ENCODE peak calls at places on chromosomes 1 and 21, in four cellular contexts. One of them, this sample, is unnamed.

GRCh38 chr1:11873954-11874562 is 15.3 kb upstream of the NPPB start:
- DNase-seq in sigmoid colon: no peak
- DNase-seq in heart left ventricle: peak
- DNase-seq in A549: no peak
- DNase-seq in this sample: no peak

GRCh38 chr1:180722586-180722985 is 90.8 kb downstream of the XPR1 start:
- DNase-seq in heart left ventricle: no peak
- DNase-seq in A549: no peak
- DNase-seq in sigmoid colon: no peak
- DNase-seq in this sample: no peak

GRCh38 chr1:211326528-211327340 is at the start of gene TRAF5:
- DNase-seq in A549: peak
- DNase-seq in heart left ventricle: peak
- DNase-seq in sigmoid colon: peak
- DNase-seq in this sample: peak

GRCh38 chr1:173205146-173206051 is 1.7 kb downstream of the TNFSF4 start:
- DNase-seq in A549: no peak
- DNase-seq in sigmoid colon: peak
- DNase-seq in heart left ventricle: no peak
- DNase-seq in this sample: peak

GRCh38 chr1:221712198-221712684 is 29.6 kb downstream of the DUSP10 start:
- DNase-seq in sigmoid colon: no peak
- DNase-seq in heart left ventricle: no peak
- DNase-seq in A549: peak
- DNase-seq in this sample: no peak

GRCh38 chr1:62608905-62609304 is 11.6 kb downstream of the ANGPTL3 start:
- DNase-seq in sigmoid colon: no peak
- DNase-seq in heart left ventricle: no peak
- DNase-seq in A549: no peak
- DNase-seq in this sample: no peak

GRCh38 chr1:234893725-234894630 is 234.7 kb downstream of the TOMM20 start:
- DNase-seq in heart left ventricle: no peak
- DNase-seq in sigmoid colon: no peak
- DNase-seq in A549: no peak
- DNase-seq in this sample: peak

GRCh38 chr1:56934400-56935080 is 31.3 kb downstream of the C8B start:
- DNase-seq in A549: no peak
- DNase-seq in sigmoid colon: no peak
- DNase-seq in heart left ventricle: no peak
- DNase-seq in this sample: no peak

GRCh38 chr1:231192620-231193163 is 30.8 kb downstream of the TRIM67 start:
- DNase-seq in heart left ventricle: peak
- DNase-seq in sigmoid colon: no peak
- DNase-seq in A549: peak
- DNase-seq in this sample: peak

GRCh38 chr1:15152318-15153183 is 996 bp upstream of the TMEM51 start:
- DNase-seq in A549: peak
- DNase-seq in heart left ventricle: peak
- DNase-seq in sigmoid colon: peak
- DNase-seq in this sample: peak

GRCh38 chr1:39576016-39576657 is 453 bp downstream of the PABPC4 start:
- DNase-seq in heart left ventricle: no peak
- DNase-seq in sigmoid colon: no peak
- DNase-seq in A549: no peak
- DNase-seq in this sample: peak

GRCh38 chr1:3062616-3063378 is 6.2 kb upstream of the PRDM16 start:
- DNase-seq in sigmoid colon: peak
- DNase-seq in A549: no peak
- DNase-seq in heart left ventricle: no peak
- DNase-seq in this sample: peak

GRCh38 chr21:29232601-29233541 is 65.9 kb upstream of the BACH1 start:
- DNase-seq in A549: no peak
- DNase-seq in heart left ventricle: no peak
- DNase-seq in sigmoid colon: no peak
- DNase-seq in this sample: no peak

GRCh38 chr1:240189386-240189989 is 97.8 kb downstream of the FMN2 start:
- DNase-seq in heart left ventricle: no peak
- DNase-seq in A549: peak
- DNase-seq in sigmoid colon: no peak
- DNase-seq in this sample: peak

GRCh38 chr1:53763461-53763860 is 24.5 kb upstream of the GLIS1 start:
- DNase-seq in A549: no peak
- DNase-seq in heart left ventricle: no peak
- DNase-seq in sigmoid colon: no peak
- DNase-seq in this sample: no peak

GRCh38 chr1:214551436-214552173 is at the start of gene PTPN14:
- DNase-seq in heart left ventricle: peak
- DNase-seq in sigmoid colon: peak
- DNase-seq in A549: peak
- DNase-seq in this sample: peak

GRCh38 chr1:28915036-28915895 is 897 bp downstream of the EPB41 start:
- DNase-seq in heart left ventricle: no peak
- DNase-seq in A549: peak
- DNase-seq in sigmoid colon: no peak
- DNase-seq in this sample: peak

GRCh38 chr21:27693376-27693775 is 726.5 kb upstream of the ADAMTS5 start:
- DNase-seq in A549: no peak
- DNase-seq in heart left ventricle: no peak
- DNase-seq in sigmoid colon: no peak
- DNase-seq in this sample: no peak

GRCh38 chr21:29205009-29205408 is 74.6 kb downstream of the MAP3K7CL start:
- DNase-seq in heart left ventricle: no peak
- DNase-seq in sigmoid colon: no peak
- DNase-seq in A549: no peak
- DNase-seq in this sample: no peak

GRCh38 chr1:55640708-55641473 is 425.7 kb upstream of the USP24 start:
- DNase-seq in sigmoid colon: peak
- DNase-seq in A549: no peak
- DNase-seq in heart left ventricle: peak
- DNase-seq in this sample: peak

GRCh38 chr1:7784492-7785071 is 491 bp downstream of the PER3 start:
- DNase-seq in A549: no peak
- DNase-seq in heart left ventricle: peak
- DNase-seq in sigmoid colon: peak
- DNase-seq in this sample: peak

GRCh38 chr1:93636712-93637111 is 44.9 kb downstream of the BCAR3 start:
- DNase-seq in sigmoid colon: no peak
- DNase-seq in heart left ventricle: no peak
- DNase-seq in A549: no peak
- DNase-seq in this sample: no peak

GRCh38 chr1:78676347-78676982 is 26.8 kb downstream of the IFI44 start:
- DNase-seq in heart left ventricle: no peak
- DNase-seq in A549: peak
- DNase-seq in sigmoid colon: peak
- DNase-seq in this sample: peak

GRCh38 chr1:22376001-22376400 is 75.7 kb upstream of the ZBTB40 start:
- DNase-seq in sigmoid colon: no peak
- DNase-seq in A549: no peak
- DNase-seq in heart left ventricle: no peak
- DNase-seq in this sample: peak

GRCh38 chr1:181131255-181131901 is 42.9 kb downstream of the IER5 start:
- DNase-seq in sigmoid colon: no peak
- DNase-seq in A549: no peak
- DNase-seq in heart left ventricle: no peak
- DNase-seq in this sample: no peak

GRCh38 chr1:36134805-36135339 is 9.8 kb upstream of the COL8A2 start:
- DNase-seq in heart left ventricle: no peak
- DNase-seq in sigmoid colon: no peak
- DNase-seq in A549: peak
- DNase-seq in this sample: no peak

GRCh38 chr1:18723206-18723605 is 92.6 kb downstream of the PAX7 start:
- DNase-seq in A549: no peak
- DNase-seq in sigmoid colon: no peak
- DNase-seq in heart left ventricle: no peak
- DNase-seq in this sample: no peak

GRCh38 chr1:13597166-13597565 is 13.5 kb downstream of the PDPN start:
- DNase-seq in heart left ventricle: no peak
- DNase-seq in sigmoid colon: no peak
- DNase-seq in A549: no peak
- DNase-seq in this sample: no peak

DNA sequence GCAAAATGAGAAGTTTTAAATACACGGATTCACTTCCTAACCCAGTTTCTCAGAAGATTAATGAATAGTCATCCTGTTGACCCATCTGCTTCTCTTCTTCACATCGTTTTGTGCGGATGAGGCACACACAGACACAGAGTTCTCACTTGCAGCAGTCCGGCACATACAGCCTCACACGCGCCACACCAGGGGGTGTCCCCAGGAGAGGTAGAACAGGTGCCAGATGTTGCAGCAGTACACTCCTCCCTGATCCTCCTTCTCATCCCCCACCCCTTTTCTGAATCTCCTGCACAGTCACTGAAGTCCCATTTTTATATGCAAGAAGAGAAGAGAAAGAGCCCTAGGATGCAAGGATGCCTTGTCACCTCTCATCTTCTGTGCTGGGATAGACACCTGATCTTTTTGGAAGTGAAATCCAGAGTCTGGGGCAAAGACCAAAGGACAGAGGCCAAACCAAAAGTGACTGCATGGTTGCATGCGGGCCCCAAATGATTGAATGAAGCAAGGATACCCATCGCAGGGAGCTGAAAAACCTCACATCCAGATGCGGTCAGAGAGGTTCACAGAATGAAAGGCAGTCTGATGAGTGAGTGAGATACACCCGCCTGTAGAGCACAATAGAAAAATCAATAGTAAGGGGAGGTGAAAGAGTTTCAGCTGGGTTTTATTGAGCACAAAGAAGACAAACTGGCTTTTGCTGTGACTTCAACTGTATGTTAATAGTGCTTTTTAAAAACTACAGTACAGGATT is 28.8 kb downstream of the PBX1 start:
- DNase-seq in heart left ventricle: no peak
- DNase-seq in A549: no peak
- DNase-seq in sigmoid colon: no peak
- DNase-seq in this sample: no peak
- H3K4me3 ChIP-seq in heart left ventricle: no peak
- H3K4me3 ChIP-seq in A549: no peak
- H3K4me3 ChIP-seq in sigmoid colon: no peak
- H3K4me3 ChIP-seq in this sample: no peak

GRCh38 chr1:37519613-37520012 is 5.0 kb upstream of the MEAF6 start:
- DNase-seq in sigmoid colon: peak
- DNase-seq in A549: no peak
- DNase-seq in heart left ventricle: no peak
- DNase-seq in this sample: no peak

GRCh38 chr1:37517569-37517968 is 3.0 kb upstream of the MEAF6 start:
- DNase-seq in A549: no peak
- DNase-seq in heart left ventricle: no peak
- DNase-seq in sigmoid colon: no peak
- DNase-seq in this sample: no peak

GRCh38 chr1:37515185-37516034 is 844 bp upstream of the MEAF6 start:
- DNase-seq in heart left ventricle: no peak
- DNase-seq in sigmoid colon: peak
- DNase-seq in A549: no peak
- DNase-seq in this sample: no peak

GRCh38 chr1:37513795-37514349 is 694 bp downstream of the MEAF6 start:
- DNase-seq in A549: no peak
- DNase-seq in heart left ventricle: peak
- DNase-seq in sigmoid colon: no peak
- DNase-seq in this sample: peak

GRCh38 chr1:37514350-37515184 is at the start of gene MEAF6:
- DNase-seq in A549: peak
- DNase-seq in heart left ventricle: peak
- DNase-seq in sigmoid colon: peak
- DNase-seq in this sample: peak
- TF ChIP-seq POLR2A in A549: peak
- TF ChIP-seq POLR2A in heart left ventricle: no peak
- TF ChIP-seq POLR2A in sigmoid colon: peak
- TF ChIP-seq POLR2A in this sample: peak

GRCh38 chr1:155167166-155168104 is 5.7 kb downstream of the KRTCAP2 start:
- DNase-seq in sigmoid colon: peak
- DNase-seq in A549: peak
- DNase-seq in heart left ventricle: peak
- DNase-seq in this sample: peak
- H3K4me3 ChIP-seq in sigmoid colon: no peak
- H3K4me3 ChIP-seq in A549: peak
- H3K4me3 ChIP-seq in heart left ventricle: peak
- H3K4me3 ChIP-seq in this sample: no peak

GRCh38 chr1:32650752-32651460 is at the start of gene RBBP4:
- DNase-seq in A549: peak
- DNase-seq in heart left ventricle: peak
- DNase-seq in sigmoid colon: peak
- DNase-seq in this sample: peak
- TF ChIP-seq POLR2A in A549: peak
- TF ChIP-seq POLR2A in heart left ventricle: peak
- TF ChIP-seq POLR2A in sigmoid colon: peak
- TF ChIP-seq POLR2A in this sample: peak

GRCh38 chr21:34179204-34179935 is 106.0 kb downstream of the MRPS6 start:
- DNase-seq in A549: no peak
- DNase-seq in sigmoid colon: peak
- DNase-seq in heart left ventricle: no peak
- DNase-seq in this sample: no peak
- H3K4me3 ChIP-seq in A549: no peak
- H3K4me3 ChIP-seq in sigmoid colon: no peak
- H3K4me3 ChIP-seq in heart left ventricle: no peak
- H3K4me3 ChIP-seq in this sample: no peak

GRCh38 chr1:1754051-1754815 is 24.0 kb downstream of the NADK start:
- DNase-seq in sigmoid colon: no peak
- DNase-seq in heart left ventricle: no peak
- DNase-seq in A549: no peak
- DNase-seq in this sample: peak
- TF ChIP-seq POLR2A in sigmoid colon: no peak
- TF ChIP-seq POLR2A in heart left ventricle: no peak
- TF ChIP-seq POLR2A in A549: no peak
- TF ChIP-seq POLR2A in this sample: no peak